ENCODE peak calls at places on chromosomes 16 and 17, in ten cellular contexts. One of them, this sample, is unnamed.

GRCh38 chr17:36183811-36184765 is 7.7 kb upstream of the TBC1D3B start:
- DNase-seq in stimulated activated CD4-positive, alpha-beta T cell treated with anti-CD3 and anti-CD28 coated beads, Interleukin-1b, Interleukin-23, amount 100 ng/mL, for 1 hour: no peak
- DNase-seq in transverse colon: no peak
- DNase-seq in EL: no peak
- DNase-seq in M059J: no peak
- DNase-seq in stimulated activated CD8-positive, alpha-beta memory T cell treated with anti-CD3 and anti-CD28 coated beads, Interleukin-12 subunit alpha, Interleukin-12 subunit beta, amount 100 ng/mL, for 4 hours: no peak
- DNase-seq in non-pigmented ciliary epithelial cell: no peak
- DNase-seq in central memory CD8-positive, alpha-beta T cell: no peak
- DNase-seq in dorsolateral prefrontal cortex: no peak
- DNase-seq in HT-29: no peak
- DNase-seq in this sample: no peak

GRCh38 chr17:45999900-46000290 is 845 bp downstream of the STH start:
- DNase-seq in HT-29: no peak
- DNase-seq in central memory CD8-positive, alpha-beta T cell: no peak
- DNase-seq in stimulated activated CD4-positive, alpha-beta T cell treated with anti-CD3 and anti-CD28 coated beads, Interleukin-1b, Interleukin-23, amount 100 ng/mL, for 1 hour: no peak
- DNase-seq in non-pigmented ciliary epithelial cell: no peak
- DNase-seq in stimulated activated CD8-positive, alpha-beta memory T cell treated with anti-CD3 and anti-CD28 coated beads, Interleukin-12 subunit alpha, Interleukin-12 subunit beta, amount 100 ng/mL, for 4 hours: no peak
- DNase-seq in EL: no peak
- DNase-seq in dorsolateral prefrontal cortex: no peak
- DNase-seq in transverse colon: no peak
- DNase-seq in M059J: no peak
- DNase-seq in this sample: no peak

GRCh38 chr17:48626470-48627241 is 498 bp upstream of the HOXB9 start:
- DNase-seq in non-pigmented ciliary epithelial cell: no peak
- DNase-seq in central memory CD8-positive, alpha-beta T cell: peak
- DNase-seq in transverse colon: peak
- DNase-seq in dorsolateral prefrontal cortex: no peak
- DNase-seq in M059J: peak
- DNase-seq in stimulated activated CD8-positive, alpha-beta memory T cell treated with anti-CD3 and anti-CD28 coated beads, Interleukin-12 subunit alpha, Interleukin-12 subunit beta, amount 100 ng/mL, for 4 hours: peak
- DNase-seq in stimulated activated CD4-positive, alpha-beta T cell treated with anti-CD3 and anti-CD28 coated beads, Interleukin-1b, Interleukin-23, amount 100 ng/mL, for 1 hour: no peak
- DNase-seq in HT-29: peak
- DNase-seq in EL: peak
- DNase-seq in this sample: no peak

GRCh38 chr17:5418858-5419355 is 555 bp downstream of the NUP88 start:
- DNase-seq in EL: peak
- DNase-seq in stimulated activated CD8-positive, alpha-beta memory T cell treated with anti-CD3 and anti-CD28 coated beads, Interleukin-12 subunit alpha, Interleukin-12 subunit beta, amount 100 ng/mL, for 4 hours: peak
- DNase-seq in HT-29: peak
- DNase-seq in transverse colon: peak
- DNase-seq in non-pigmented ciliary epithelial cell: no peak
- DNase-seq in stimulated activated CD4-positive, alpha-beta T cell treated with anti-CD3 and anti-CD28 coated beads, Interleukin-1b, Interleukin-23, amount 100 ng/mL, for 1 hour: peak
- DNase-seq in M059J: peak
- DNase-seq in dorsolateral prefrontal cortex: no peak
- DNase-seq in central memory CD8-positive, alpha-beta T cell: peak
- DNase-seq in this sample: no peak

GRCh38 chr17:21191698-21192097 is 22.3 kb downstream of the TMEM11 start:
- DNase-seq in HT-29: no peak
- DNase-seq in transverse colon: no peak
- DNase-seq in non-pigmented ciliary epithelial cell: no peak
- DNase-seq in dorsolateral prefrontal cortex: no peak
- DNase-seq in M059J: no peak
- DNase-seq in stimulated activated CD4-positive, alpha-beta T cell treated with anti-CD3 and anti-CD28 coated beads, Interleukin-1b, Interleukin-23, amount 100 ng/mL, for 1 hour: no peak
- DNase-seq in central memory CD8-positive, alpha-beta T cell: no peak
- DNase-seq in stimulated activated CD8-positive, alpha-beta memory T cell treated with anti-CD3 and anti-CD28 coated beads, Interleukin-12 subunit alpha, Interleukin-12 subunit beta, amount 100 ng/mL, for 4 hours: no peak
- DNase-seq in EL: no peak
- DNase-seq in this sample: no peak

GRCh38 chr17:42674755-42675347 is 1.9 kb downstream of the PLEKHH3 start:
- DNase-seq in HT-29: peak
- DNase-seq in stimulated activated CD4-positive, alpha-beta T cell treated with anti-CD3 and anti-CD28 coated beads, Interleukin-1b, Interleukin-23, amount 100 ng/mL, for 1 hour: no peak
- DNase-seq in EL: no peak
- DNase-seq in dorsolateral prefrontal cortex: no peak
- DNase-seq in transverse colon: peak
- DNase-seq in stimulated activated CD8-positive, alpha-beta memory T cell treated with anti-CD3 and anti-CD28 coated beads, Interleukin-12 subunit alpha, Interleukin-12 subunit beta, amount 100 ng/mL, for 4 hours: no peak
- DNase-seq in non-pigmented ciliary epithelial cell: no peak
- DNase-seq in M059J: no peak
- DNase-seq in central memory CD8-positive, alpha-beta T cell: no peak
- DNase-seq in this sample: no peak

GRCh38 chr16:89193021-89193575 is 7.2 kb downstream of the SLC22A31 start:
- DNase-seq in dorsolateral prefrontal cortex: no peak
- DNase-seq in EL: peak
- DNase-seq in M059J: no peak
- DNase-seq in central memory CD8-positive, alpha-beta T cell: no peak
- DNase-seq in HT-29: no peak
- DNase-seq in stimulated activated CD8-positive, alpha-beta memory T cell treated with anti-CD3 and anti-CD28 coated beads, Interleukin-12 subunit alpha, Interleukin-12 subunit beta, amount 100 ng/mL, for 4 hours: no peak
- DNase-seq in stimulated activated CD4-positive, alpha-beta T cell treated with anti-CD3 and anti-CD28 coated beads, Interleukin-1b, Interleukin-23, amount 100 ng/mL, for 1 hour: no peak
- DNase-seq in non-pigmented ciliary epithelial cell: peak
- DNase-seq in transverse colon: peak
- DNase-seq in this sample: no peak

GRCh38 chr17:13740692-13741091 is 139.0 kb upstream of the HS3ST3A1 start:
- DNase-seq in dorsolateral prefrontal cortex: no peak
- DNase-seq in HT-29: no peak
- DNase-seq in non-pigmented ciliary epithelial cell: no peak
- DNase-seq in M059J: peak
- DNase-seq in transverse colon: no peak
- DNase-seq in stimulated activated CD4-positive, alpha-beta T cell treated with anti-CD3 and anti-CD28 coated beads, Interleukin-1b, Interleukin-23, amount 100 ng/mL, for 1 hour: no peak
- DNase-seq in central memory CD8-positive, alpha-beta T cell: no peak
- DNase-seq in EL: peak
- DNase-seq in stimulated activated CD8-positive, alpha-beta memory T cell treated with anti-CD3 and anti-CD28 coated beads, Interleukin-12 subunit alpha, Interleukin-12 subunit beta, amount 100 ng/mL, for 4 hours: no peak
- DNase-seq in this sample: no peak

GRCh38 chr16:79826732-79827514 is 226.4 kb upstream of the MAF start:
- DNase-seq in dorsolateral prefrontal cortex: no peak
- DNase-seq in HT-29: no peak
- DNase-seq in non-pigmented ciliary epithelial cell: no peak
- DNase-seq in central memory CD8-positive, alpha-beta T cell: no peak
- DNase-seq in stimulated activated CD8-positive, alpha-beta memory T cell treated with anti-CD3 and anti-CD28 coated beads, Interleukin-12 subunit alpha, Interleukin-12 subunit beta, amount 100 ng/mL, for 4 hours: no peak
- DNase-seq in stimulated activated CD4-positive, alpha-beta T cell treated with anti-CD3 and anti-CD28 coated beads, Interleukin-1b, Interleukin-23, amount 100 ng/mL, for 1 hour: no peak
- DNase-seq in transverse colon: no peak
- DNase-seq in M059J: no peak
- DNase-seq in EL: no peak
- DNase-seq in this sample: no peak

This sample was measured in HS-27A.